ENCODE peak calls at places on chromosome 4, in six cellular contexts. O is IMR-90, J is neural progenitor cell, A is glutamatergic neuron, X is kidney epithelial cell, L is HFFc6. P is an unnamed sample.

GRCh38 chr4:102612824-102613366 is 111.7 kb downstream of the NFKB1 start:
- DNase-seq in A (no peak), X (no peak), L (no peak), J (no peak), O (no peak), P (no peak)

GRCh38 chr4:150087007-150087406 is 8.8 kb downstream of the DCLK2 start:
- DNase-seq in J (no peak), L (no peak), A (no peak), O (no peak), X (no peak), P (no peak)

GRCh38 chr4:165294907-165295306 is 32.6 kb upstream of the MSMO1 start:
- DNase-seq in J (peak; percentile 32), O (no peak), A (no peak), L (no peak), X (no peak), P (peak; percentile 30)

GRCh38 chr4:8181844-8182243 is 17.2 kb upstream of the SH3TC1 start:
- DNase-seq in J (no peak), O (no peak), A (no peak), X (no peak), L (no peak), P (no peak)

GRCh38 chr4:118723369-118723768 is 38.2 kb downstream of the METTL14 start:
- DNase-seq in A (no peak), L (no peak), J (peak; percentile 53), X (no peak), O (no peak), P (no peak)

GRCh38 chr4:42398448-42399355 is 1.4 kb downstream of the SHISA3 start:
- DNase-seq in A (peak; percentile 62), X (no peak), O (no peak), J (peak; percentile 84), L (no peak), P (peak; percentile 68)

GRCh38 chr4:84952776-84953175 is 13.7 kb downstream of the WDFY3 start:
- DNase-seq in O (no peak), L (no peak), A (no peak), J (no peak), X (no peak), P (no peak)

GRCh38 chr4:8546766-8547107 is 33.5 kb upstream of the GPR78 start:
- DNase-seq in O (no peak), L (no peak), A (no peak), X (no peak), J (no peak), P (no peak)

GRCh38 chr4:54525602-54526001 is 132.2 kb upstream of the KIT start:
- DNase-seq in A (no peak), O (peak; percentile 91), J (no peak), X (no peak), L (peak; percentile 96), P (no peak)

GRCh38 chr4:18684932-18685331 is 663.4 kb upstream of the LCORL start:
- DNase-seq in J (no peak), A (no peak), O (no peak), X (no peak), L (no peak), P (no peak)

GRCh38 chr4:143336828-143337599 is at the start of gene GAB1:
- DNase-seq in L (peak; percentile 36), A (peak; percentile 72), J (peak; percentile 94), X (no peak), O (peak; percentile 80), P (peak; percentile 77)

GRCh38 chr4:33592701-33593100 is 2651.6 kb downstream of the ARAP2 start:
- DNase-seq in J (no peak), X (no peak), L (no peak), A (no peak), O (no peak), P (no peak)

DNA sequence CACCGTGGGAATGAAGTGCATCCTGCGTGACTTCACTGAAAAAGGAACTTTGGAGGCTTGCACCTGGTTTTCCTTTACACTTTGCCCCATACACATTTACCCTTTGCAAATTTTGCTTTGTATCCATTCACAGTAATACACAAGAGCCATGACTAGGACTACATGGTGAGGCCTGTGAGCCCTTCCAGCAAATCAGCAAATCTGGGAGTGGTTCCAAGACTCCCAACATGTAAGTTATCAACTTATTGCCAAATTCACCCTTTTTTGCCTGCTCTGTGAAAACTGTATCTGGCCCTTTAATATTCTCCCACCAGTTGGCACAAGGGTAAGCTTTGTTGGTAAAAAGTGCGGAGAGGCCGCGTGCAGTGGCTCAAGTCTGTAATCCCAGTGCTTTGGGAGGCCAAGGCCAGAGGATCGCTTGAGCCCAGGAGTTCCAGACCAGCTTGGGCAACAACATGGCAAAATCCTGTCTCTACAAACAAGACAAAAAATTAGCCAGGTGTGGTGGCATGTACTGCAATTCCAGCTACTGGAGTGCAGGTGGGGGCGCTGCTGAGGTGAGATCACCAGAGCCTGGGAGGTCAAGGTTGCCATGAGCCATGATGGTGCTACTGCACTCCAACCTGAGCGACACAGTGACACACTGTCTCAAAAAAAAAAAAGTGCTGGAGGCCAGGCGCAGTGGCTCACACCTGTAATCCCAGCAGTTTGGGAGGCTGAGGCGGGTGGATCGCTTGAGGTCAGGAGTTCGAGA is 5.0 kb downstream of the PRMT9 start:
- DNase-seq in O (peak; percentile 41), A (no peak), L (no peak), J (no peak), X (no peak), P (no peak)
- TF ChIP-seq CTCF in O (no peak), A (no peak), L (peak; percentile 45), J (peak; percentile 28), X (no peak), P (no peak)

GRCh38 chr4:95544433-95545103 is 4.2 kb downstream of the UNC5C start:
- DNase-seq in X (no peak), J (no peak), L (no peak), A (no peak), O (no peak), P (no peak)
- TF ChIP-seq CTCF in X (peak; percentile 31), J (peak; percentile 26), L (no peak), A (no peak), O (no peak), P (no peak)

GRCh38 chr4:113499696-113500095 is 261.8 kb downstream of the CAMK2D start:
- DNase-seq in O (peak; percentile 94), J (no peak), A (no peak), L (peak; percentile 75), X (peak; percentile 39), P (no peak)

GRCh38 chr4:113496698-113497097 is 264.8 kb downstream of the CAMK2D start:
- DNase-seq in O (no peak), X (no peak), L (no peak), A (no peak), J (no peak), P (no peak)

GRCh38 chr4:113497154-113497553 is 264.4 kb downstream of the CAMK2D start:
- DNase-seq in J (no peak), O (no peak), X (no peak), A (no peak), L (no peak), P (no peak)

GRCh38 chr4:113502476-113502875 is 259.1 kb downstream of the CAMK2D start:
- DNase-seq in L (no peak), J (no peak), X (peak; percentile 2), A (no peak), O (peak; percentile 50), P (no peak)

GRCh38 chr4:113499166-113499565 is 262.4 kb downstream of the CAMK2D start:
- DNase-seq in J (no peak), A (no peak), X (no peak), L (no peak), O (no peak), P (no peak)
- TF ChIP-seq CTCF in J (no peak), A (no peak), X (no peak), L (no peak), O (no peak), P (no peak)

DNA sequence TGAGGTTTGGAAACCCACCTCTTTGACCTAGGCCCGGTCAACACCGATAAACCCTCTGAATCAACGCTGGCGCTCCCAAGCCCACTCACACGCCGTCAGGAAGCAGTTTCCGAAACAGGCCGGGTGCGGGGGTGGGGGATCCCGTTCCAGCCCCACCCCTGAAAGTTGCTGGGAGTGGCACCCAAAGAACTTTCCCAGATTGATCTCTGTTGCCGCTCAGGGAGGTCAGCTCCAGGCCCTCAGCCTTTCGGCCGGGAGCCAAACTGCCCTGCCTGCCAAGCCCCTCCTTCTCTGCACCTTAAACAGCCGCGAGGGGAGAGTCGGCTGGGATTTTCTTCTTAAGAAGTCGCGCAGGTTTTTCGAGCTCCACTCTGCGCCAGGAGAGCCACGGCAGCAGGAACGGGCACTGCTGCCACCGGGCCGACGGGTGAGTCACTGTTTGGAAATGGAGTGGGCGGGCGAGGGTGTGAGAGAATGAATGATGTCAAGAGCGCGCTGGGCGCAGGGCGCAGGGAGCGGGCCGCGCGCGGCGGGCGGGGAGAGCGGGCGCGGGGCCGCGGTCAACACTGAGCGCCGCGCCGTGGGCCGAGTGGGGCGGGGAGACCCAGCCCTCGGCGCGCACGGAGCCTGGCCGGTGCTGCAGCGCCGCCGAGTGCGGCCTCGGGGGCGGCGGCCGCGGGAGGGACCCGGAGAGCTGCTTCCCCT is at the start of gene SGMS2:
- DNase-seq in O (peak; percentile 84), A (peak; percentile 54), J (peak; percentile 69), L (peak; percentile 92), X (peak; percentile 83), P (peak; percentile 71)
- TF ChIP-seq CTCF in O (no peak), A (no peak), J (no peak), L (no peak), X (no peak), P (no peak)

GRCh38 chr4:101347267-101347556 is at the start of gene PPP3CA:
- DNase-seq in A (no peak), O (no peak), J (no peak), L (no peak), X (no peak), P (no peak)

GRCh38 chr4:101347557-101348366 is 436 bp upstream of the PPP3CA start:
- DNase-seq in J (peak; percentile 97), L (peak; percentile 98), O (peak; percentile 95), A (peak; percentile 100), X (peak; percentile 65), P (peak; percentile 99)

GRCh38 chr4:101349346-101350064 is 2.2 kb upstream of the PPP3CA start:
- DNase-seq in X (no peak), J (no peak), L (no peak), O (no peak), A (no peak), P (no peak)

GRCh38 chr4:101346562-101347266 is 612 bp downstream of the PPP3CA start:
- DNase-seq in A (peak; percentile 68), X (no peak), J (peak; percentile 80), L (peak; percentile 63), O (peak; percentile 53), P (peak; percentile 71)

GRCh38 chr4:101348367-101348827 is 1.1 kb upstream of the PPP3CA start:
- DNase-seq in J (no peak), X (no peak), O (peak; percentile 17), L (no peak), A (no peak), P (no peak)
- TF ChIP-seq CTCF in J (no peak), X (no peak), O (no peak), L (no peak), A (no peak), P (no peak)

DNA sequence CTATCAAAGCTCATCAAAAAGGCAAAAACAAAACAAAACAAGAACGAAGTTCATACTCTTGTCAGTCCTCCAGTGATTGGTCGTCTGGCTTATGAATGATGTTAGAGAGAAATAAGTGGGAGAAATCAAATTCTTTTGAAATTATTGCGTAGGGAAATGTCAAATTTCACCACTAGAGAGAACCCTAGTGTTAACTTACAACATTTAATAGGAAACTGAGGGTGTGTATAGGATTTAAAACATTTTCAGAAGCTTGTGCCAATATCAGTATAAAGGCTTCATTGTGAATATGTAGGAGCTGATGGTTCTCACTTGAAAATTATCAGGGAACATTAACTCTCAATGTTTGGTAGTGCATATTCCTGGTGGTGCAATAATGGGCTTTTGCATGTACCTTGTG is 17.4 kb downstream of the ADH6 start:
- DNase-seq in L (no peak), X (no peak), J (no peak), O (peak; percentile 55), A (no peak), P (no peak)
- TF ChIP-seq CTCF in L (peak; percentile 51), X (no peak), J (no peak), O (peak; percentile 59), A (no peak), P (no peak)